ENCODE peak calls at places on chromosome 3, in five cellular contexts. One of them, this sample, is unnamed. For H3K4me1, the result is how much of the 10 kb centered on the place peaks cover.

GRCh38 chr3:172313671-172314070 is 134.6 kb downstream of the GHSR start:
- DNase-seq in ovary: no peak
- DNase-seq in A549: no peak
- DNase-seq in transverse colon: no peak
- DNase-seq in HepG2: no peak
- DNase-seq in this sample: no peak

GRCh38 chr3:64686446-64686908 is 1.3 kb downstream of the ADAMTS9 start:
- DNase-seq in A549: peak
- DNase-seq in ovary: no peak
- DNase-seq in HepG2: peak
- DNase-seq in transverse colon: peak
- DNase-seq in this sample: no peak

GRCh38 chr3:194766845-194767244 is 81.2 kb downstream of the FAM43A start:
- DNase-seq in A549: no peak
- DNase-seq in ovary: no peak
- DNase-seq in HepG2: no peak
- DNase-seq in transverse colon: no peak
- DNase-seq in this sample: no peak

GRCh38 chr3:175193815-175194518 is 334.8 kb downstream of the NAALADL2 start:
- DNase-seq in ovary: no peak
- DNase-seq in A549: no peak
- DNase-seq in transverse colon: no peak
- DNase-seq in HepG2: no peak
- DNase-seq in this sample: no peak

GRCh38 chr3:46948830-46949671 is 27.5 kb downstream of the CCDC12 start:
- DNase-seq in HepG2: peak
- DNase-seq in A549: no peak
- DNase-seq in ovary: no peak
- DNase-seq in transverse colon: peak
- DNase-seq in this sample: no peak

GRCh38 chr3:11655188-11655928 is 11.6 kb upstream of the VGLL4 start:
- DNase-seq in ovary: no peak
- DNase-seq in HepG2: no peak
- DNase-seq in transverse colon: no peak
- DNase-seq in A549: peak
- DNase-seq in this sample: no peak

GRCh38 chr3:27632431-27633223 is 89.5 kb downstream of the EOMES start:
- DNase-seq in HepG2: peak
- DNase-seq in ovary: peak
- DNase-seq in transverse colon: peak
- DNase-seq in A549: peak
- DNase-seq in this sample: peak

GRCh38 chr3:50648297-50648696 is 26.4 kb upstream of the DOCK3 start:
- DNase-seq in A549: no peak
- DNase-seq in HepG2: no peak
- DNase-seq in transverse colon: no peak
- DNase-seq in ovary: no peak
- DNase-seq in this sample: no peak

GRCh38 chr3:111610612-111611054 is 15.5 kb upstream of the ZBED2 start:
- DNase-seq in A549: no peak
- DNase-seq in transverse colon: no peak
- DNase-seq in ovary: no peak
- DNase-seq in HepG2: no peak
- DNase-seq in this sample: no peak

GRCh38 chr3:171306631-171307030 is 153.6 kb downstream of the TNIK start:
- DNase-seq in HepG2: no peak
- DNase-seq in A549: no peak
- DNase-seq in ovary: peak
- DNase-seq in transverse colon: peak
- DNase-seq in this sample: no peak

GRCh38 chr3:172072543-172072942 is 33.2 kb downstream of the FNDC3B start:
- DNase-seq in ovary: no peak
- DNase-seq in transverse colon: no peak
- DNase-seq in HepG2: no peak
- DNase-seq in A549: no peak
- DNase-seq in this sample: no peak

GRCh38 chr3:189170559-189170958 is 1.2 kb upstream of the TPRG1 start:
- DNase-seq in ovary: no peak
- DNase-seq in A549: no peak
- DNase-seq in transverse colon: no peak
- DNase-seq in HepG2: no peak
- DNase-seq in this sample: no peak

GRCh38 chr3:11236588-11237461 is 35.4 kb upstream of the ATG7 start:
- DNase-seq in transverse colon: peak
- DNase-seq in A549: peak
- DNase-seq in ovary: peak
- DNase-seq in HepG2: peak
- DNase-seq in this sample: peak

GRCh38 chr3:49723301-49723630 is 485 bp downstream of the GMPPB start:
- DNase-seq in transverse colon: peak
- DNase-seq in ovary: peak
- DNase-seq in A549: no peak
- DNase-seq in HepG2: peak
- DNase-seq in this sample: peak

GRCh38 chr3:192830279-192831110 is 87.2 kb downstream of the MB21D2 start:
- DNase-seq in ovary: no peak
- DNase-seq in HepG2: no peak
- DNase-seq in A549: no peak
- DNase-seq in transverse colon: no peak
- DNase-seq in this sample: no peak

GRCh38 chr3:50582083-50582482 is 12.8 kb downstream of the HEMK1 start:
- DNase-seq in A549: no peak
- DNase-seq in ovary: no peak
- DNase-seq in transverse colon: no peak
- DNase-seq in HepG2: no peak
- DNase-seq in this sample: no peak

GRCh38 chr3:32392530-32393302 is 1.1 kb downstream of the CMTM7 start:
- DNase-seq in transverse colon: peak
- DNase-seq in A549: peak
- DNase-seq in ovary: peak
- DNase-seq in HepG2: no peak
- DNase-seq in this sample: peak

GRCh38 chr3:184524981-184525336 is 36.6 kb upstream of the EPHB3 start:
- DNase-seq in transverse colon: no peak
- DNase-seq in ovary: no peak
- DNase-seq in HepG2: no peak
- DNase-seq in A549: no peak
- DNase-seq in this sample: no peak

GRCh38 chr3:4407941-4408340 is 59.1 kb downstream of the SUMF1 start:
- DNase-seq in transverse colon: no peak
- DNase-seq in ovary: no peak
- DNase-seq in A549: no peak
- DNase-seq in HepG2: no peak
- DNase-seq in this sample: no peak

GRCh38 chr3:21017115-21017852 is 733.7 kb downstream of the ZNF385D start:
- DNase-seq in HepG2: no peak
- DNase-seq in transverse colon: no peak
- DNase-seq in A549: no peak
- DNase-seq in ovary: no peak
- DNase-seq in this sample: no peak

GRCh38 chr3:57068437-57069089 is 8.1 kb downstream of the SPATA12 start:
- DNase-seq in ovary: peak
- DNase-seq in transverse colon: peak
- DNase-seq in A549: peak
- DNase-seq in HepG2: no peak
- DNase-seq in this sample: peak

GRCh38 chr3:52385157-52385556 is 59.7 kb downstream of the SEMA3G start:
- DNase-seq in ovary: no peak
- DNase-seq in A549: peak
- DNase-seq in transverse colon: no peak
- DNase-seq in HepG2: peak
- DNase-seq in this sample: no peak

GRCh38 chr3:74501001-74501400 is 113.5 kb downstream of the CNTN3 start:
- DNase-seq in transverse colon: no peak
- DNase-seq in A549: no peak
- DNase-seq in ovary: no peak
- DNase-seq in HepG2: no peak
- DNase-seq in this sample: no peak

GRCh38 chr3:54632281-54632665 is 295.6 kb downstream of the LRTM1 start:
- DNase-seq in ovary: no peak
- DNase-seq in transverse colon: no peak
- DNase-seq in HepG2: no peak
- DNase-seq in A549: no peak
- DNase-seq in this sample: no peak

GRCh38 chr3:111695584-111696213 is 100.6 kb upstream of the ZBED2 start:
- DNase-seq in HepG2: peak
- DNase-seq in ovary: no peak
- DNase-seq in transverse colon: no peak
- DNase-seq in A549: peak
- DNase-seq in this sample: no peak

GRCh38 chr3:112119686-112120484 is 13.2 kb downstream of the GCSAM start:
- DNase-seq in ovary: no peak
- DNase-seq in transverse colon: no peak
- DNase-seq in A549: no peak
- DNase-seq in HepG2: no peak
- DNase-seq in this sample: no peak

GRCh38 chr3:37964716-37965115 is 25.9 kb upstream of the VILL start:
- DNase-seq in A549: no peak
- DNase-seq in transverse colon: no peak
- DNase-seq in HepG2: peak
- DNase-seq in ovary: no peak
- DNase-seq in this sample: no peak

GRCh38 chr3:170233532-170233931 is 11.3 kb downstream of the PRKCI start:
- DNase-seq in HepG2: peak
- DNase-seq in ovary: no peak
- DNase-seq in transverse colon: peak
- DNase-seq in A549: no peak
- DNase-seq in this sample: no peak

GRCh38 chr3:142566096-142566495 is 12.4 kb downstream of the ATR start:
- DNase-seq in HepG2: no peak
- DNase-seq in A549: no peak
- DNase-seq in ovary: no peak
- DNase-seq in transverse colon: no peak
- DNase-seq in this sample: no peak

GRCh38 chr3:114308377-114308776 is 14.5 kb downstream of the TIGIT start:
- DNase-seq in HepG2: no peak
- DNase-seq in A549: no peak
- DNase-seq in transverse colon: no peak
- DNase-seq in ovary: no peak
- DNase-seq in this sample: no peak

GRCh38 chr3:28267984-28268849 is 26.8 kb downstream of the CMC1 start:
- DNase-seq in ovary: no peak
- DNase-seq in HepG2: no peak
- DNase-seq in transverse colon: peak
- DNase-seq in A549: no peak
- DNase-seq in this sample: no peak

GRCh38 chr3:113746955-113747718 is at the start of gene ATP6V1A:
- DNase-seq in transverse colon: peak
- DNase-seq in A549: peak
- DNase-seq in HepG2: peak
- DNase-seq in ovary: no peak
- DNase-seq in this sample: peak

GRCh38 chr3:57006949-57007419 is 53.5 kb upstream of the SPATA12 start:
- DNase-seq in HepG2: no peak
- DNase-seq in A549: peak
- DNase-seq in transverse colon: no peak
- DNase-seq in ovary: no peak
- DNase-seq in this sample: no peak

GRCh38 chr3:41000471-41000870 is 198.8 kb upstream of the CTNNB1 start:
- DNase-seq in transverse colon: no peak
- DNase-seq in HepG2: no peak
- DNase-seq in ovary: no peak
- DNase-seq in A549: no peak
- DNase-seq in this sample: no peak

GRCh38 chr3:132342183-132342582 is 25.0 kb downstream of the ACP3 start:
- DNase-seq in A549: no peak
- DNase-seq in HepG2: no peak
- DNase-seq in ovary: no peak
- DNase-seq in transverse colon: no peak
- DNase-seq in this sample: no peak
- TF ChIP-seq CTCF in A549: peak
- TF ChIP-seq CTCF in HepG2: no peak
- TF ChIP-seq CTCF in ovary: no peak
- TF ChIP-seq CTCF in transverse colon: no peak
- TF ChIP-seq CTCF in this sample: no peak

GRCh38 chr3:154324919-154325318 is 632 bp upstream of the DHX36 start:
- DNase-seq in A549: no peak
- DNase-seq in transverse colon: no peak
- DNase-seq in HepG2: peak
- DNase-seq in ovary: no peak
- DNase-seq in this sample: no peak

GRCh38 chr3:154327871-154328270 is 3.6 kb upstream of the DHX36 start:
- DNase-seq in ovary: no peak
- DNase-seq in HepG2: no peak
- DNase-seq in transverse colon: no peak
- DNase-seq in A549: no peak
- DNase-seq in this sample: no peak

GRCh38 chr3:154323921-154324738 is at the start of gene DHX36:
- DNase-seq in HepG2: peak
- DNase-seq in transverse colon: peak
- DNase-seq in ovary: peak
- DNase-seq in A549: peak
- DNase-seq in this sample: peak
- TF ChIP-seq EP300 in HepG2: no peak
- TF ChIP-seq EP300 in transverse colon: peak
- TF ChIP-seq EP300 in ovary: peak
- TF ChIP-seq EP300 in A549: no peak
- TF ChIP-seq EP300 in this sample: no peak

DNA sequence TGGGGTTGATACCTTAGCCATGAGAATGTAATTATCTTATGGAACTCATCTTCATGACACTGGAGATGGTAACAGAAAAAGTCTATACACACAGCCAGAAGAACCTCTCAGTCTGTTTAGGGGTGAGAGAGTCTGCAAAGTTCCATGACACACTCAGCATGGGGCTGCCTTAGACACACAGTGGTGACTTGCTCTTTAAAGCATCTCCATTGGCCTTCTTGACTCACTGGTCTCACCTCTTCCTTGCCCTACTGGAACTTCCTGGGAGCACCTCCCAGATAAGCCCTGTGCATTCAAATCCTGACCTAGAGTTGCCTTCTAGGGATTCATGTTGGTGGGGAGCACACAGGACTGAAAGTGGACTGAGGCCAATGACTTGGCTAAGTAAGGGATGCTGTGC is 9.3 kb downstream of the MAGI1 start:
- DNase-seq in HepG2: no peak
- DNase-seq in ovary: no peak
- DNase-seq in A549: no peak
- DNase-seq in transverse colon: no peak
- DNase-seq in this sample: no peak
- H3K4me1 ChIP-seq in HepG2: under half
- H3K4me1 ChIP-seq in ovary: under half
- H3K4me1 ChIP-seq in A549: under half
- H3K4me1 ChIP-seq in transverse colon: under half
- H3K4me1 ChIP-seq in this sample: under half

GRCh38 chr3:81242871-81243270 is 518.6 kb downstream of the GBE1 start:
- DNase-seq in transverse colon: no peak
- DNase-seq in ovary: no peak
- DNase-seq in HepG2: peak
- DNase-seq in A549: no peak
- DNase-seq in this sample: no peak
- TF ChIP-seq CTCF in transverse colon: peak
- TF ChIP-seq CTCF in ovary: no peak
- TF ChIP-seq CTCF in HepG2: peak
- TF ChIP-seq CTCF in A549: peak
- TF ChIP-seq CTCF in this sample: no peak

GRCh38 chr3:159128628-159129027 is 326.8 kb downstream of the MFSD1 start:
- DNase-seq in HepG2: no peak
- DNase-seq in transverse colon: no peak
- DNase-seq in ovary: no peak
- DNase-seq in A549: no peak
- DNase-seq in this sample: no peak
- TF ChIP-seq EP300 in HepG2: no peak
- TF ChIP-seq EP300 in transverse colon: no peak
- TF ChIP-seq EP300 in ovary: no peak
- TF ChIP-seq EP300 in A549: no peak
- TF ChIP-seq EP300 in this sample: no peak